ENCODE peak calls at places on chromosomes 3 and 15, in eight cellular contexts. W is stomach; H is cardiac fibroblast; Q is foreskin fibroblast; I is CD8-positive, alpha-beta T cell; G is psoas muscle; C is brain microvascular endothelial cell; J is heart right ventricle. T is an unnamed sample.

GRCh38 chr3:115254492-115255196 is 107.6 kb upstream of the ZBTB20 start:
- DNase-seq in W (no peak), H (no peak), Q (no peak), I (no peak), G (peak), C (no peak), J (peak), T (no peak)

GRCh38 chr3:165669967-165670366 is 167.3 kb downstream of the BCHE start:
- DNase-seq in W (no peak), H (no peak), Q (no peak), I (no peak), G (no peak), C (peak), J (no peak), T (no peak)

GRCh38 chr3:77536038-77536775 is 496.3 kb downstream of the ROBO2 start:
- DNase-seq in W (no peak), H (no peak), Q (no peak), I (no peak), G (no peak), C (no peak), J (no peak), T (no peak)

GRCh38 chr3:190585771-190586630 is 72.1 kb downstream of the IL1RAP start:
- DNase-seq in W (no peak), H (peak), Q (peak), I (no peak), G (no peak), C (peak), J (no peak), T (peak)

GRCh38 chr3:109018828-109019227 is 65.1 kb upstream of the GUCA1C start:
- DNase-seq in W (no peak), H (no peak), Q (no peak), I (no peak), G (no peak), C (no peak), J (no peak), T (no peak)

GRCh38 chr3:143327388-143327787 is 207.8 kb downstream of the CHST2 start:
- DNase-seq in W (no peak), H (peak), Q (no peak), I (no peak), G (no peak), C (no peak), J (no peak), T (peak)

GRCh38 chr3:7382293-7383033 is 521.5 kb downstream of the GRM7 start:
- DNase-seq in W (no peak), H (peak), Q (no peak), I (no peak), G (no peak), C (no peak), J (no peak), T (no peak)

GRCh38 chr15:77384589-77385359 is 35.1 kb downstream of the PEAK1 start:
- DNase-seq in W (no peak), H (no peak), Q (no peak), I (no peak), G (no peak), C (no peak), J (no peak), T (no peak)

GRCh38 chr3:158791259-158791920 is 10.5 kb upstream of the MFSD1 start:
- DNase-seq in W (no peak), H (peak), Q (peak), I (peak), G (no peak), C (peak), J (no peak), T (no peak)
- H3K4me3 ChIP-seq in W (peak), H (no peak), Q (peak), I (no peak), G (peak), C (no peak), J (no peak), T (no peak)

DNA sequence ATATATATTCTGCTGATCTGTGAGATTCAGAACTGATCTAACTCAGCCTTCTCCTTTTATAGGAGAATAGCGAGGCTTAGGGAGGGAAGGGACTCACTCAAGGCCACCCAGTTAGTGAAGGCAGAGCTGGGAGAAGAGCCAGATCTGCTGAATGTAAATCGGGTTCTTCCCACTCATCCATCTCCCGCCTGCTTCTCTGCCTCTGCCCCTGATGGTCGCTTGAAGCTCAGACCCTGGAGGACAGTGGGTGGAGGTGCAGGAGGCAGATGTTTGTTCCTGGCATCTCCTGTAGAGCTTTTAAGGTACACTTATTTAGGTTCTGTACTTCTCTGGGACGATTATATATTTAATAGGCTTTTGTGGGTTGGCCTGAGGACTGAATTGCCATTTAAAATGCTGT is 4.3 kb downstream of the PDIA5 start:
- DNase-seq in W (no peak), H (peak), Q (no peak), I (no peak), G (no peak), C (no peak), J (no peak), T (no peak)
- TF ChIP-seq CTCF in W (no peak), H (peak), Q (peak), I (no peak), G (no peak), C (peak), J (no peak), T (no peak)

DNA sequence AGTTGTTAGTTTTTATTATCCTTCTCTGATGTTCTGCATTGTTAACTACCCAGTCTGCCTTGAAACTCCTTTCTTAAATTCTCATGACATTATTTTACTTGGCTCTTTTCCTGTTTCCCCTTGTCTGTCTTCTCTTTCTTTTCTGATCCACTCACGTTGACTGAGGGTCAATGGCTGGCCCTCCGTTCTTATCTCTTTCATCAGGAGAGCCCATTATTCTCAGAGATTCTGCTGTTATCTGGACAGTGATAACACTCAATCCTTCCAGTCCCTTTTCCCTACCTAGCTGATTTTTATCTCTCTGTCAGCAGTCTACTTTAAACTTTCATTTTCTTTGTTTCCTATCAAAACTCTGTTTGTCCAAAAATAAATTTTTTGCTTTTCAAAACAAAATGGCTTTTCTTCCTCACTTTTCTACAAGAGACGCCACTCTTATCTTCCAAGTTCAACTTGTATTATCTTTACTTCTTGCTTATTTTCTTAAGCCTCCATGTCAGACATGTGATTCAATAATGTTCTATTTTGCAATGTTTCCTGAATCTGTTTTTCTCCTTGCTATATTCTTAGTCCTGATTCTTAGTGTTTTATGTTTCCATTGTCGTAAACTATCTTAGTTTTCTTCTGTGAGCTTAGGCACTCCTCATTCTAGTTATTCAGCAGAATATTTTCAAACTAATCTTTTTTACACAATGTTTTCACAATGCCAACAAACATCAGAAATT is 120.2 kb downstream of the NEDD4 start:
- DNase-seq in W (no peak), H (peak), Q (no peak), I (no peak), G (no peak), C (no peak), J (no peak), T (no peak)
- H3K4me3 ChIP-seq in W (no peak), H (no peak), Q (no peak), I (no peak), G (peak), C (peak), J (no peak), T (no peak)

DNA sequence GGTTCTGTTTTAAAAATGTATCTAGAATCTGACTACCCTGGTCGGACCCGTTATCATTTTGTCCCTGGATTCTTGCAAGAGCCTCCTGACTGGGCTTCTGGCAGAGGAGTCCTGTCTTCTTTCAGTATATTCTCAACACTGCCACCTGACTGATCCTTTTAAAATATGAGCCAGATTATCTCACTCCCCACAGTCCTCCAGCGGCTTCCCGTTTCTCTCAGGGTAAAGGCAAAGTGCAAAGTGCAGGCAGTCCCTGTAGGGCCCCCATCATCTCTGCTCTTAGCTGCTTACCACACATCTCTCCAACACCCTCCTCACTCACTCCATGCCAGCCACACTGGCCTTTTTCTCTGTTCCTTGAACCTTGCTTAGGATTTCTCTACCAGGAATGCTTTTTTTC is 28.5 kb downstream of the CRTC3 start:
- DNase-seq in W (no peak), H (peak), Q (no peak), I (no peak), G (no peak), C (no peak), J (no peak), T (no peak)
- TF ChIP-seq CTCF in W (no peak), H (no peak), Q (no peak), I (no peak), G (no peak), C (no peak), J (no peak), T (no peak)

GRCh38 chr3:9412293-9412692 is 14.9 kb downstream of the SETD5 start:
- DNase-seq in W (no peak), H (no peak), Q (no peak), I (no peak), G (no peak), C (no peak), J (no peak), T (no peak)
- H3K4me3 ChIP-seq in W (no peak), H (no peak), Q (no peak), I (no peak), G (no peak), C (no peak), J (no peak), T (no peak)

GRCh38 chr3:192514081-192514753 is 213.1 kb downstream of the FGF12 start:
- DNase-seq in W (no peak), H (peak), Q (no peak), I (no peak), G (peak), C (no peak), J (no peak), T (no peak)
- TF ChIP-seq CTCF in W (no peak), H (no peak), Q (no peak), I (no peak), G (no peak), C (peak), J (no peak), T (no peak)

GRCh38 chr3:51998774-51999173 is 3.1 kb upstream of the RPL29 start:
- DNase-seq in W (no peak), H (no peak), Q (no peak), I (no peak), G (no peak), C (no peak), J (no peak), T (no peak)

GRCh38 chr3:52004158-52004787 is 8.6 kb upstream of the RPL29 start:
- DNase-seq in W (no peak), H (peak), Q (peak), I (no peak), G (peak), C (no peak), J (peak), T (no peak)

GRCh38 chr3:52002768-52003167 is 7.1 kb upstream of the RPL29 start:
- DNase-seq in W (no peak), H (no peak), Q (no peak), I (no peak), G (no peak), C (no peak), J (peak), T (no peak)

GRCh38 chr3:51999861-52000260 is 4.2 kb upstream of the RPL29 start:
- DNase-seq in W (no peak), H (no peak), Q (no peak), I (no peak), G (no peak), C (no peak), J (no peak), T (no peak)

GRCh38 chr3:52001443-52001974 is 5.8 kb upstream of the RPL29 start:
- DNase-seq in W (peak), H (peak), Q (peak), I (peak), G (peak), C (peak), J (peak), T (peak)
- H3K4me3 ChIP-seq in W (no peak), H (no peak), Q (no peak), I (no peak), G (no peak), C (no peak), J (no peak), T (no peak)

T was measured in HFF-Myc.